ENCODE peak calls at places on chromosomes 5 and 9, in six cellular contexts. J is K562, Z is SK-N-SH, H is GM12878, X is HepG2, V is H1. P is an unnamed sample.

GRCh38 chr9:134066923-134067851 is 639 bp downstream of the BRD3 start:
- DNase-seq in V (no peak), H (no peak), J (peak; percentile 71), X (no peak), Z (peak; percentile 81), P (no peak)

GRCh38 chr5:76958976-76959767 is 6.3 kb downstream of the CRHBP start:
- DNase-seq in J (peak; percentile 44), X (no peak), V (no peak), Z (no peak), H (no peak), P (peak; percentile 2)

GRCh38 chr9:76654051-76654461 is 110.2 kb upstream of the PCA3 start:
- DNase-seq in H (no peak), Z (no peak), X (no peak), J (no peak), V (no peak), P (no peak)

GRCh38 chr9:127706836-127707241 is at the start of gene CFAP157:
- DNase-seq in X (no peak), V (no peak), H (no peak), J (no peak), Z (peak; percentile 69), P (peak; percentile 36)

GRCh38 chr5:149271717-149272558 is at the start of gene AFAP1L1:
- DNase-seq in J (peak; percentile 19), X (peak; percentile 6), H (no peak), Z (peak; percentile 89), V (no peak), P (peak; percentile 17)

GRCh38 chr9:77848897-77849296 is 182.7 kb downstream of the GNAQ start:
- DNase-seq in Z (no peak), X (no peak), H (no peak), V (no peak), J (no peak), P (peak; percentile 69)

GRCh38 chr5:148828461-148829247 is 2.2 kb downstream of the ADRB2 start:
- DNase-seq in J (no peak), H (no peak), Z (no peak), V (no peak), X (no peak), P (peak; percentile 32)

GRCh38 chr5:74625742-74626241 is 14.7 kb downstream of the ENC1 start:
- DNase-seq in J (no peak), Z (peak; percentile 33), X (no peak), H (no peak), V (no peak), P (no peak)

GRCh38 chr9:109440797-109441287 is 57.3 kb downstream of the PTPN3 start:
- DNase-seq in V (no peak), Z (peak; percentile 74), J (peak; percentile 74), X (peak; percentile 82), H (no peak), P (peak; percentile 44)

GRCh38 chr9:78397045-78397843 is 100.3 kb downstream of the PSAT1 start:
- DNase-seq in Z (peak; percentile 50), J (no peak), V (no peak), X (no peak), H (no peak), P (no peak)

GRCh38 chr5:137310051-137310730 is 188.9 kb downstream of the SPOCK1 start:
- DNase-seq in J (no peak), Z (no peak), V (no peak), H (no peak), X (no peak), P (no peak)

GRCh38 chr5:63089147-63089546 is 510.5 kb downstream of the LRRC70 start:
- DNase-seq in Z (no peak), H (no peak), V (no peak), J (no peak), X (no peak), P (no peak)

GRCh38 chr9:99183616-99184015 is 38.1 kb downstream of the ALG2 start:
- DNase-seq in V (no peak), J (no peak), X (no peak), Z (no peak), H (no peak), P (no peak)

GRCh38 chr5:79931409-79931808 is 59.7 kb downstream of the MTX3 start:
- DNase-seq in J (no peak), X (no peak), Z (no peak), V (no peak), H (no peak), P (no peak)

GRCh38 chr5:24644757-24645156 is at the start of gene CDH10:
- DNase-seq in J (no peak), X (no peak), V (peak; percentile 92), Z (no peak), H (no peak), P (no peak)

GRCh38 chr5:151555760-151556576 is 35.2 kb downstream of the FAT2 start:
- DNase-seq in V (no peak), Z (no peak), X (no peak), H (no peak), J (peak; percentile 22), P (no peak)

GRCh38 chr5:32233696-32234447 is 59.8 kb upstream of the GOLPH3 start:
- DNase-seq in V (no peak), J (no peak), Z (no peak), X (peak; percentile 100), H (no peak), P (peak; percentile 77)

GRCh38 chr5:12965804-12966203 is 978.7 kb downstream of the DNAH5 start:
- DNase-seq in X (no peak), J (no peak), V (no peak), Z (no peak), H (no peak), P (no peak)

GRCh38 chr9:32525506-32525905 is 490 bp downstream of the RIGI start:
- DNase-seq in V (no peak), H (peak; percentile 7), Z (no peak), J (no peak), X (no peak), P (peak; percentile 25)

GRCh38 chr9:103802068-103802467 is 292.0 kb upstream of the SMC2 start:
- DNase-seq in J (no peak), X (no peak), V (no peak), Z (no peak), H (no peak), P (no peak)

GRCh38 chr5:33423018-33423630 is 17.6 kb upstream of the TARS1 start:
- DNase-seq in H (no peak), J (no peak), Z (no peak), V (no peak), X (peak; percentile 6), P (no peak)

GRCh38 chr5:96909003-96909402 is 26.9 kb upstream of the LNPEP start:
- DNase-seq in H (no peak), J (no peak), V (no peak), Z (no peak), X (no peak), P (no peak)

GRCh38 chr9:20512636-20513035 is 109.7 kb downstream of the MLLT3 start:
- DNase-seq in V (no peak), X (no peak), J (no peak), Z (no peak), H (no peak), P (no peak)

GRCh38 chr9:134010774-134011173 is 14.5 kb upstream of the BRD3OS start:
- DNase-seq in J (no peak), Z (peak; percentile 66), X (peak; percentile 58), V (no peak), H (no peak), P (no peak)

GRCh38 chr5:6674886-6675285 is 38.3 kb upstream of the TENT4A start:
- DNase-seq in X (no peak), V (no peak), H (no peak), Z (no peak), J (no peak), P (no peak)

GRCh38 chr5:10678236-10678635 is 82.8 kb downstream of the DAP start:
- DNase-seq in X (no peak), V (no peak), H (no peak), Z (no peak), J (no peak), P (no peak)

GRCh38 chr5:127958421-127959011 is 125.0 kb upstream of the SLC12A2 start:
- DNase-seq in X (peak; percentile 78), J (no peak), V (no peak), Z (no peak), H (no peak), P (no peak)

GRCh38 chr5:73355083-73355482 is 93.5 kb downstream of the FOXD1 start:
- DNase-seq in J (no peak), V (no peak), H (no peak), Z (no peak), X (no peak), P (no peak)

GRCh38 chr5:7462758-7463157 is 66.8 kb downstream of the ADCY2 start:
- DNase-seq in Z (no peak), X (no peak), V (no peak), J (no peak), H (no peak), P (no peak)

GRCh38 chr5:43363445-43364152 is 48.6 kb downstream of the CCL28 start:
- DNase-seq in V (no peak), X (no peak), Z (no peak), H (no peak), J (no peak), P (no peak)

GRCh38 chr5:179766021-179766725 is 27.6 kb upstream of the LTC4S start:
- DNase-seq in J (peak; percentile 29), X (no peak), V (no peak), H (no peak), Z (peak; percentile 43), P (no peak)
- H3K27ac ChIP-seq in J (peak overlapping the region; percentile 69), X (no peak overlapping the region), V (no peak overlapping the region), H (no peak overlapping the region), Z (peak overlapping the region; percentile 71), P (peak overlapping the region; percentile 16)

GRCh38 chr5:61055434-61056006 is 106.7 kb downstream of the SMIM15 start:
- DNase-seq in H (peak; percentile 15), V (no peak), J (peak; percentile 10), Z (peak; percentile 41), X (peak; percentile 28), P (no peak)
- TF ChIP-seq GABPA in H (no peak), V (no peak), J (no peak), Z (no peak), X (no peak), P (no peak)

GRCh38 chr9:37301369-37302172 is 120.9 kb upstream of the GRHPR start:
- DNase-seq in Z (no peak), X (no peak), H (no peak), J (no peak), V (no peak), P (no peak)
- TF ChIP-seq CTCF in Z (no peak), X (no peak), H (no peak), J (peak; percentile 18), V (no peak), P (no peak)

GRCh38 chr9:114613087-114613486 is 2.0 kb downstream of the TMEM268 start:
- DNase-seq in X (no peak), J (no peak), H (no peak), V (no peak), Z (no peak), P (peak; percentile 58)

GRCh38 chr9:114614373-114614772 is 3.3 kb downstream of the TMEM268 start:
- DNase-seq in V (no peak), Z (peak; percentile 24), X (no peak), J (no peak), H (no peak), P (no peak)

GRCh38 chr9:114612272-114612923 is 1.3 kb downstream of the TMEM268 start:
- DNase-seq in Z (peak; percentile 37), X (no peak), H (no peak), V (no peak), J (no peak), P (no peak)

GRCh38 chr9:114613919-114614318 is 2.8 kb downstream of the TMEM268 start:
- DNase-seq in Z (no peak), V (no peak), X (no peak), H (no peak), J (no peak), P (no peak)

GRCh38 chr9:114611516-114612271 is 603 bp downstream of the TMEM268 start:
- DNase-seq in Z (no peak), X (no peak), J (peak; percentile 83), V (no peak), H (no peak), P (peak; percentile 85)
- H3K27ac ChIP-seq in Z (peak overlapping the region; percentile 69), X (peak overlapping the region; percentile 49), J (peak overlapping the region; percentile 91), V (peak overlapping the region; percentile 33), H (peak overlapping the region; percentile 98), P (peak overlapping the region; percentile 49)

GRCh38 chr5:143066556-143067281 is 296.5 kb downstream of the ARHGAP26 start:
- DNase-seq in H (peak; percentile 79), X (no peak), Z (no peak), V (no peak), J (no peak), P (peak; percentile 62)
- TF ChIP-seq GABPA in H (peak; percentile 45), X (no peak), Z (no peak), V (no peak), J (no peak), P (no peak)